ENCODE peak calls at places on chromosome 3, in ten cellular contexts. X is HCT116, N is breast epithelium, Z is GM12878, C is prostate gland, J is K562, B is stomach, U is GM23338, Y is endothelial cell of umbilical vein, G is spleen. E is an unnamed sample.

GRCh38 chr3:161406594-161407555 is 35.6 kb upstream of the SPTSSB start:
- DNase-seq in C (no peak), U (no peak), G (no peak), Y (no peak), B (no peak), X (no peak), J (no peak), Z (no peak), N (no peak), E (no peak)

GRCh38 chr3:136070953-136071949 is 105.7 kb downstream of the PPP2R3A start:
- DNase-seq in U (peak), C (no peak), X (no peak), B (no peak), Z (no peak), G (no peak), Y (peak), J (no peak), N (peak), E (no peak)

GRCh38 chr3:34011171-34012101 is 213.0 kb downstream of the PDCD6IP start:
- DNase-seq in Z (no peak), U (no peak), B (no peak), J (peak), G (no peak), N (no peak), C (no peak), Y (peak), X (peak), E (no peak)

GRCh38 chr3:9422712-9423424 is 25.5 kb downstream of the SETD5 start:
- DNase-seq in N (peak), J (peak), U (peak), Y (peak), C (peak), B (peak), Z (no peak), G (no peak), X (peak), E (peak)

GRCh38 chr3:6112546-6112945 is 748.4 kb upstream of the GRM7 start:
- DNase-seq in C (no peak), X (no peak), Y (no peak), J (no peak), B (no peak), N (no peak), Z (no peak), U (no peak), G (no peak), E (no peak)

GRCh38 chr3:196989721-196990262 is 21.2 kb upstream of the PIGZ start:
- DNase-seq in Z (no peak), X (no peak), N (no peak), J (no peak), U (no peak), B (no peak), G (peak), C (no peak), Y (no peak), E (no peak)

GRCh38 chr3:27166888-27167287 is 202.3 kb downstream of the NEK10 start:
- DNase-seq in N (peak), J (no peak), Y (no peak), G (no peak), B (no peak), Z (no peak), X (no peak), U (peak), C (no peak), E (no peak)

GRCh38 chr3:170614214-170614966 is 28.5 kb upstream of the SLC7A14 start:
- DNase-seq in G (no peak), Y (peak), X (peak), U (no peak), N (no peak), B (no peak), Z (no peak), J (no peak), C (no peak), E (no peak)

GRCh38 chr3:11600501-11601282 is 43.0 kb downstream of the VGLL4 start:
- DNase-seq in C (peak), G (no peak), J (no peak), U (peak), Z (no peak), Y (peak), N (peak), B (peak), X (peak), E (peak)

GRCh38 chr3:14143826-14144225 is 19.0 kb downstream of the TMEM43 start:
- DNase-seq in X (no peak), Z (no peak), C (peak), N (peak), J (no peak), B (no peak), G (no peak), U (peak), Y (peak), E (peak)

GRCh38 chr3:138673641-138674040 is 65.1 kb downstream of the FAIM start:
- DNase-seq in J (no peak), X (no peak), G (no peak), U (peak), B (no peak), C (no peak), Z (no peak), N (no peak), Y (peak), E (no peak)

GRCh38 chr3:194682651-194683310 is 2.9 kb upstream of the FAM43A start:
- DNase-seq in C (peak), Y (peak), Z (no peak), X (peak), B (peak), N (peak), J (peak), U (peak), G (peak), E (peak)

GRCh38 chr3:10941972-10942371 is 50.6 kb upstream of the SLC6A1 start:
- DNase-seq in C (no peak), Y (no peak), J (peak), N (no peak), G (peak), B (no peak), Z (no peak), U (peak), X (no peak), E (no peak)

GRCh38 chr3:72950801-72951200 is 45.8 kb upstream of the PPP4R2 start:
- DNase-seq in N (no peak), Y (no peak), C (no peak), B (no peak), J (no peak), U (peak), Z (no peak), G (no peak), X (no peak), E (no peak)

GRCh38 chr3:176861137-176861536 is 336.1 kb downstream of the TBL1XR1 start:
- DNase-seq in J (no peak), G (no peak), N (no peak), B (no peak), U (no peak), Y (no peak), Z (no peak), X (no peak), C (no peak), E (no peak)

GRCh38 chr3:106185949-106186348 is 317.1 kb upstream of the CBLB start:
- DNase-seq in B (no peak), Z (no peak), N (no peak), G (no peak), X (no peak), Y (no peak), U (no peak), J (no peak), C (no peak), E (no peak)

GRCh38 chr3:80914854-80915253 is 846.6 kb downstream of the GBE1 start:
- DNase-seq in J (no peak), C (no peak), Y (no peak), U (no peak), Z (no peak), G (no peak), N (no peak), X (no peak), B (no peak), E (no peak)
- H3K27ac ChIP-seq in J (no peak), C (no peak), Y (no peak), U (no peak), Z (no peak), G (no peak), N (no peak), X (no peak), B (no peak), E (no peak)

GRCh38 chr3:49411968-49412631 is at the start of the genes RHOA and TCTA:
- DNase-seq in N (peak), C (peak), B (peak), Y (peak), G (peak), J (peak), U (peak), Z (peak), X (peak), E (peak)
- TF ChIP-seq POLR2AphosphoS5 in N (peak), C (peak), B (peak), Y (peak), G (peak), J (peak), U (peak), Z (peak), X (peak), E (peak)

GRCh38 chr3:172132721-172133311 is 93.4 kb downstream of the FNDC3B start:
- DNase-seq in Y (no peak), J (no peak), B (no peak), Z (no peak), X (no peak), C (no peak), N (no peak), G (no peak), U (no peak), E (no peak)
- H3K27ac ChIP-seq in Y (no peak), J (no peak), B (peak), Z (peak), X (no peak), C (no peak), N (no peak), G (peak), U (no peak), E (no peak)

DNA sequence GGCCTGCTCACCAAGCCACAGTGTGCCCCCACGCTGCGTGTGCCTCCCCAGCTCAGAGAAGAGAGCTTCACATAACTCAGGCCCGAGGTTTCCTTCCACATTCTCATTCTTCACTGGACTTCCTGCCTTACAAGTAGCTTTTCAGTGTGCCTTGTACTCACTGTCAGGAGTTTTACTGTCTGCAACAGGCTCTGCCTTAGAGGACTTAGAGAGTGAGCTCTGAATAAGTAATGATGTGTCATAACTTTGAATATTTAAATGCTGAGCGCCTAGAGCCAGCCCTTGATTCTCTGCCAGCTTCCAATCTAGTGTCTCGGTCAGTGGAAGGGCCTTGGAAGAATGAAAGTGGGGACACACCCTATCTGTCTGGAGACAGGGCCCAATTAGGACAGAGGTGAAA is 41.8 kb downstream of the ITGB5 start:
- DNase-seq in G (peak), B (peak), U (no peak), J (no peak), Z (no peak), X (no peak), C (no peak), N (no peak), Y (peak), E (peak)
- TF ChIP-seq POLR2AphosphoS5 in G (no peak), B (peak), U (no peak), J (no peak), Z (no peak), X (no peak), C (peak), N (no peak), Y (peak), E (peak)

DNA sequence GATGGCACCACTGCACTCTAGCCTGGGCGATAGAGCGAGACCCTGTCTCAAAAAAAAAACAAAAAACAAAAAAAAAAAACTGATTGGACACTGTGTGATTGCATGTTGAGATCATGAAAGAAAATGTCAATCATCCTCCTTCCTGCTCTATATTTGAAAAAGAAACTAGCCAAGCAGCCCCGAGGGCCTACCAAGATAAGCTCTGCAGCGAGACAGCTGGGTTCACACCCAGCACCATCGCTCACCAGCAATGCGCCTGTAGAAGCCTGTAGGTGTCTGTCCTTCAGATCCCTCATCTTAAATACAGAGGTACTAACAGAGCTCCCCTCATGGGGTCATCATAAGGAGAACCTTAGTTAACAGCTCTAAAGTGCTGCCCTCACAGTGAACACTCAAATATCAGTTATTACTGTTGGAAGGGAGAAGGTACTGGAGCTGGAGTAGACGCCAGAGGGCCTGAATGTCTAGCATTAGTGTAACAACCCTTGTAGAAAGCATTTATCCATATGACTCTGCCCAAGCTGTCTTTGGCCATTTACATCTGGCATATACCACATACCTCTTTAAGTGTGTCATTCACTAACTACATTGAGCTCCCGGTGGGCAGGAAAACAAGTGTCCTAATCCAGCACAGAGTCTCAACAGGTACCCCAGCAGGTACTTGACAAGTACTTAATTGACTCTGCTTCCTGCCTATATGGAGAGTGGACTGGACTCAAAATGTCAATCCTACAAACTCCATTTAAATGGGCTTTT is 22.9 kb downstream of the MYLK start:
- DNase-seq in N (no peak), Z (no peak), B (no peak), X (no peak), J (no peak), G (no peak), Y (no peak), U (no peak), C (no peak), E (no peak)
- H3K27ac ChIP-seq in N (no peak), Z (no peak), B (no peak), X (no peak), J (no peak), G (no peak), Y (no peak), U (no peak), C (no peak), E (no peak)

GRCh38 chr3:38003817-38004414 is 13.3 kb downstream of the VILL start:
- DNase-seq in B (no peak), Z (no peak), X (no peak), J (no peak), N (no peak), C (no peak), Y (no peak), U (no peak), G (peak), E (peak)
- TF ChIP-seq POLR2AphosphoS5 in B (no peak), Z (no peak), X (no peak), J (no peak), N (no peak), C (no peak), Y (no peak), U (no peak), G (peak), E (no peak)

GRCh38 chr3:134317106-134317947 is 56.9 kb downstream of the AMOTL2 start:
- DNase-seq in X (no peak), B (no peak), Z (no peak), Y (no peak), N (no peak), G (no peak), C (no peak), J (no peak), U (no peak), E (no peak)
- H3K27ac ChIP-seq in X (no peak), B (no peak), Z (no peak), Y (no peak), N (no peak), G (no peak), C (no peak), J (no peak), U (no peak), E (no peak)

GRCh38 chr3:183816681-183817080 is 8.7 kb downstream of the MAP6D1 start:
- DNase-seq in X (no peak), J (no peak), Y (no peak), U (no peak), Z (no peak), C (no peak), N (no peak), B (no peak), G (no peak), E (no peak)
- TF ChIP-seq POLR2AphosphoS5 in X (no peak), J (no peak), Y (no peak), U (no peak), Z (no peak), C (no peak), N (no peak), B (no peak), G (no peak), E (no peak)

GRCh38 chr3:44476963-44477311 is 533 bp downstream of the ZNF445 start:
- DNase-seq in U (no peak), B (no peak), J (no peak), Z (no peak), X (no peak), Y (no peak), G (no peak), C (no peak), N (no peak), E (no peak)

GRCh38 chr3:44477312-44478030 is at the start of gene ZNF445:
- DNase-seq in J (peak), Z (no peak), C (peak), G (peak), Y (peak), B (peak), N (peak), U (peak), X (peak), E (peak)

GRCh38 chr3:44478606-44479094 is 1.2 kb upstream of the ZNF445 start:
- DNase-seq in N (no peak), Z (no peak), C (no peak), G (no peak), B (no peak), U (no peak), Y (no peak), J (no peak), X (no peak), E (no peak)

GRCh38 chr3:44476181-44476599 is 1.3 kb downstream of the ZNF445 start:
- DNase-seq in Z (no peak), Y (peak), X (no peak), G (no peak), N (no peak), C (no peak), J (no peak), B (no peak), U (no peak), E (no peak)

GRCh38 chr3:44478055-44478468 is 592 bp upstream of the ZNF445 start:
- DNase-seq in J (no peak), U (no peak), N (no peak), Y (no peak), X (no peak), B (no peak), C (no peak), G (no peak), Z (no peak), E (no peak)
- H3K27ac ChIP-seq in J (peak), U (no peak), N (peak), Y (no peak), X (no peak), B (peak), C (no peak), G (no peak), Z (no peak), E (no peak)

E was measured in transverse colon.